ENCODE peak calls at places on chromosomes 16 and 17, in five cellular contexts. T, Y, Z, V and E are unnamed samples.

GRCh38 chr16:17403859-17404545 is 66.8 kb downstream of the XYLT1 start:
- DNase-seq in T (no peak), Y (no peak), Z (no peak), V (no peak), E (no peak)

GRCh38 chr17:41811549-41812175 is at the start of gene P3H4:
- DNase-seq in T (peak), Y (peak), Z (peak), V (no peak), E (peak)

GRCh38 chr17:55496094-55496881 is 15.0 kb downstream of the SMIM36 start:
- DNase-seq in T (no peak), Y (peak), Z (no peak), V (no peak), E (no peak)

GRCh38 chr17:39675390-39676082 is 7.3 kb downstream of the PNMT start:
- DNase-seq in T (no peak), Y (no peak), Z (no peak), V (no peak), E (no peak)

GRCh38 chr17:38730526-38731379 is 612 bp downstream of the CISD3 start:
- DNase-seq in T (no peak), Y (peak), Z (peak), V (no peak), E (no peak)

GRCh38 chr16:2043980-2044451 is 3.6 kb downstream of the NTHL1 start:
- DNase-seq in T (no peak), Y (no peak), Z (no peak), V (no peak), E (no peak)

GRCh38 chr17:27982688-27983087 is 59.8 kb upstream of the NLK start:
- DNase-seq in T (no peak), Y (no peak), Z (no peak), V (no peak), E (no peak)

GRCh38 chr17:10161392-10161791 is 37.0 kb downstream of the GAS7 start:
- DNase-seq in T (no peak), Y (no peak), Z (no peak), V (no peak), E (no peak)

GRCh38 chr17:76262732-76263344 is 2.3 kb upstream of the UBALD2 start:
- DNase-seq in T (no peak), Y (no peak), Z (no peak), V (no peak), E (no peak)

GRCh38 chr17:46853896-46854444 is 2.6 kb downstream of the WNT9B start:
- DNase-seq in T (no peak), Y (peak), Z (no peak), V (no peak), E (no peak)

GRCh38 chr17:46848534-46848933 is 2.8 kb upstream of the WNT9B start:
- DNase-seq in T (no peak), Y (no peak), Z (no peak), V (no peak), E (no peak)

GRCh38 chr17:46854515-46854914 is 3.1 kb downstream of the WNT9B start:
- DNase-seq in T (no peak), Y (no peak), Z (no peak), V (no peak), E (no peak)

GRCh38 chr17:46850688-46851028 is 725 bp upstream of the WNT9B start:
- DNase-seq in T (no peak), Y (no peak), Z (no peak), V (no peak), E (no peak)

DNA sequence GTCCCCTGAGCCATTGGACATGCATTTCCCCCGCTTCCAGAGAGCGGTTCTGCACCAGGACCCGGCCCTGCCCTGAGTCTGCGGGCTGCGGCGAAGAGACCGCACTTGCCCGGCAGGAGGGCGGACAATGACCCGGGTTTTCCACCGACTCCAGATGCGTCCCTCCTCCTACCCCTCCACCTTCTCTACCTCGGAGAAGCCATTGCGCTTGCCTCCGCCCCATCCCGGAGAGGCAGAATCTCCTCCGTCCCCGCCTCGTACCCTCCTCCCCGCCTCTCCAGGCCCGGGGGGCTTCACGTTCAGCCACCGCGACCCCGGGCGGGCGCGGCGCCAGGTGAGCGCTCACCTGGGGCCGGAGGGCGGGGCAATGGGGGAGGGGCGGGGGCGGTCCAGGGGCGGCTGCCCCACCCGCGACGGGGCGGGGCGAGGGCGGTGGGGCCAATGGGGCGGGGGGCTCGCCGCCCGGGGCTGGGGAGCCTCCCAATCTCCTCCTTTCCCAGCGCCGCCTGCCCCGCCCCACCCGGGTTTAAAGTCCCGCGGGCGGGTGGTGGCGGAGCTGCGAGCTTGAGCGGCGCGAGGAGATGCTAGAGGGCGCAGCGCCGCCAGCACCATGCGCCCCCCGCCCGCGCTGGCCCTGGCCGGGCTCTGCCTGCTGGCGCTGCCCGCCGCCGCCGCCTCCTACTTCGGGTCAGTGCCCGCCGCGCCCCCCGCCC is at the start of gene WNT9B:
- DNase-seq in T (no peak), Y (no peak), Z (no peak), V (no peak), E (no peak)
- TF ChIP-seq CTCF in T (no peak), Y (no peak), Z (no peak), V (no peak), E (no peak)

GRCh38 chr16:88989852-88990547 is 13.0 kb upstream of the CBFA2T3 start:
- DNase-seq in T (no peak), Y (no peak), Z (no peak), V (no peak), E (no peak)
- TF ChIP-seq CTCF in T (no peak), Y (no peak), Z (no peak), V (no peak), E (no peak)

GRCh38 chr17:81409190-81409935 is 14.1 kb downstream of the BAHCC1 start:
- DNase-seq in T (no peak), Y (no peak), Z (no peak), V (no peak), E (no peak)
- TF ChIP-seq CTCF in T (no peak), Y (no peak), Z (no peak), V (no peak), E (no peak)

DNA sequence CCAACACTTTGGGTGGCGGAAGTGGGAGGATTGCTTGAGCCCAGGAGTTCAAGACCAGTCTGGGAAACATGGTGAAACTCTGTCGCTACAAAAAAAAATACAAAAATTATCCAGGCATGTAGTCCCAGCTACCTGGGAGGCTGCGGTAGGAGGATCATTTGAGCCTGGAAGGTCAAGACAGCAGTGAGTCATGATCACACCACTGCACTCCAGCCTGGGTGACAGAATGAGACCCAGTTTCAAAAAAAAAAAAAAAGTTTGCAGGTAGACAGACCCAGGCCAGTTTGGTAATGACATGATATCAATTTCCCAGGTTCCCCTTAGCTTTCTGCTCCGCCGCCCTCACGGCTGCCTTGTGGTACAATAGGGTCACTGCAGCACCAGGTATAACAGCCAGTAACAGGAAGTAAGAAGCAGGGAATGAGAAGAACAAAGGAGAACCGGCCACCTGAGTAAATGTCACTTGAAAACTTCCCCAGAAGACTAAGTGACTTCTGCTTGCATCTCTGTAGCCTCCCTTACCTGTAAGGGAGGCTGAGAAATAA is 201.2 kb upstream of the HSBP1 start:
- DNase-seq in T (no peak), Y (no peak), Z (no peak), V (peak), E (no peak)
- TF ChIP-seq CTCF in T (peak), Y (no peak), Z (no peak), V (no peak), E (no peak)

DNA sequence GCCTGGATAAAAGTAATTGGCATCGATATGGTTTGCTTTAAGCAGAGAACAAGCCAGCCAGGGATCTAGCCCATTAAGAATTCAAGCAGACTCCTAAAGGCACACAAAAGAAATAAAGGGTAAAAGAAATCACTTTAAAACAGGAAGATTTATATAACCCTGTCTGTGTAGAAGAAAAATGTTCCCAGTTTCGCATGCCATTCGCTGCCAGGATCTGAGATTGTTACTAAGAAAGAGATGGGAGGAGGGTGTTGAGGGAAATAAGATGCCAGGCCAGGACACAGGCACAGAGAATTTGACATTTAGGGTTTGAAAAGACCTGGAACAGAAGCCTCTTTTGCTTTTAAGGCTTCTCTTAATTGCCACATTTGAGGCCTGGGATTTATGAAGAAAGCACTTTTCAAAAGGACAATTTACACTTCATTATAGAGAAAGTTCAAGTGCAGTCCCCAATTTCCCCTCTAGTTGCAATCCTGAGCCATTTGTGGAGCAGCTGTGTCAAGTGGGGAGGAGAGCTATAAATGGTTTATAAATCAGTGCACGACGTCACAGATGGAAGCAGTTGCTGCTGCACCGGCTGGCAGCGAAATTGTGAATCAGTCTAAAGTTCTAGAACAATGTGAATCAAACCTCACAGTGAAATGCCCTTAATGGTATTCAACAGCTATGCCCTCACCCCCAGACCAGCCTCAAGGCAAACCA is 26.4 kb upstream of the C16orf87 start:
- DNase-seq in T (peak), Y (peak), Z (peak), V (no peak), E (no peak)
- TF ChIP-seq CTCF in T (peak), Y (peak), Z (no peak), V (peak), E (no peak)

DNA sequence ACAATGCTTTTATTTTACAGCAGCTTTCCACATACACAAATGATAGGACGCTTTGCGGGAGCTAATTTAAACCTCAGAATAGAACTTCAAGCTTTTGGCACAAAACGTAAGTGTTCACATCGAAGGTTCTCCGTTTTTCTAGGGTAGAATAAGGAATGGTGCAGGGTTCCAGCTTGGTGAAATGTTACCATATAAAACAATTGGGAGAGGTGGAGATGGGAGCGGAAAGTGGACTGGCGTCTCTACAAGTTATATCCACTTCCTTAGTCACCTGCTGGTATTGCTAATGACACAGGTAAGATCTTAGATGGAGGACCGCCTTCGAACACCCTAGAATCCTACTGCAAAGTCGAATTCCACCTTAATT is 1.7 kb upstream of the NXN start:
- DNase-seq in T (no peak), Y (no peak), Z (no peak), V (no peak), E (no peak)
- TF ChIP-seq CTCF in T (peak), Y (no peak), Z (no peak), V (no peak), E (no peak)

DNA sequence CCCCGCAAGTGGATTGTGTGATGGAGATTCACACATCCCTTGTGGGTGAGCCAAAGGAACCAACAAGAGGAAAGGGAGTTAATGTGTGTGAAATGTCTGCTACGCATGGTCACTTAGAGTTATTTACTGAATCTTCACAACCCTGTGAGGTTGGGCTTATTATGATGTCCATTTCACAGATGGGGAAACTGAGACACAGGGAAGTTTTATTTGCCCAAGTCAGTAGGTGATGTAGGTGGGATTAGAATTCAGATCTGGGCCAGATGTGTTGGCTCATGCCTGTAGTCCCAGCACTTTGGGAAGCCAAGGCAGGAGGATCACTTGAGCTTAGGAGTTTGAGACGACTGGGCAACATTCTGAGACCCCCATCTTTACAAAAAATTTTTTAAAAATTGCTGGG is 11.6 kb upstream of the DLX4 start:
- DNase-seq in T (no peak), Y (no peak), Z (no peak), V (no peak), E (no peak)
- TF ChIP-seq CTCF in T (no peak), Y (no peak), Z (no peak), V (no peak), E (no peak)

GRCh38 chr17:68199837-68200688 is 47.8 kb upstream of the AMZ2 start:
- DNase-seq in T (no peak), Y (peak), Z (no peak), V (peak), E (peak)

GRCh38 chr17:68197091-68197996 is 50.5 kb upstream of the AMZ2 start:
- DNase-seq in T (no peak), Y (no peak), Z (no peak), V (no peak), E (peak)

GRCh38 chr17:68200689-68201424 is 47.0 kb upstream of the AMZ2 start:
- DNase-seq in T (peak), Y (peak), Z (peak), V (peak), E (peak)

GRCh38 chr17:68197997-68198930 is 49.6 kb upstream of the AMZ2 start:
- DNase-seq in T (no peak), Y (no peak), Z (no peak), V (no peak), E (no peak)

DNA sequence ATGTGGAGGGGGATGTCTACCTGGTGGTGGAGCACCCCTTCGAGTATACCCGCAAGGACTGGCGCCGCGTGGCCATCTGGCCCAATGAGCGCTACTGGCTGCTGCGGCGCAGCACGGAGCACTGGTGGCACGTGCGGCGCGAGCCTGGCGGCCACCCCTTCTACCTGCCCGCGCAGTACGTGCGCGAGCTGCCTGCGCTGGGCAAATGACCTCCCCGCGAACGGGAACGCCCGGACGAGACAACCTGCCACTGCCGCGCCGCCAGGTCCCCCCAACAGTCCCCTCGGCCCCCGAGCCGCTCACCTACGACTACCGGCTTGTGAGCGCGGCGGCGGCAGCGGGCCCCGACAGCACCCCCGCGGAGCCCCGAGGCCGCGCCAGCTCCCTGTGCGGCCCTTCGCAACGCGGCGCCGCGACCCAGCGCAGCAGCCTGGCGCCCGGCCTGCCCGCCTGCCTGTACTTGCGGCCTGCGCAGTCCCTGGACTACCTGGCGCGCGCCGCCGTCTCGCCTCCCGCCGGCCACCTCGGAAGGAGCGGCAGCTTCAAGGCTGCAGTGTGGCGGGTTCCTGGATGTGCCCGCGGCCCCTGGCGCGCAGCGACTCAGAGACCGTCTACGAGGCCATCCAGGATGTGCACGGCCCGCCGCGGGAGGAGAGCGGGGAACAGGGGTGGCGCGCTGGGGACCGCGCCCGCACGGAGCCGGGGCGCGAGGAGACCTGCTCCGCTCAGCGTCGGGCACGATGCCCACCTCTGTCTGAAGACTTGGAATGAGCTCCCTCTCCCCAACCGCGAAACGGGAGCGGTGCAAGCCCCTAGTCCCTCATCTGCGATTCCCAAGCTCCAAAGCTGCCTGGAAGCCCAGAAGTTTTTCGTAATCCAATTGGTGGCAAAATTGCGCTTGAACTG is 48.7 kb upstream of the AMZ2 start:
- DNase-seq in T (no peak), Y (peak), Z (no peak), V (no peak), E (no peak)
- TF ChIP-seq CTCF in T (no peak), Y (no peak), Z (no peak), V (no peak), E (no peak)